ENCODE peak calls at places on chromosome 10, in seven cellular contexts. V is stimulated activated naive CD8-positive, alpha-beta T cell treated with anti-CD3 and anti-CD28 coated beads, Interleukin-15, amount 100 ng/mL, for 72 hours; C is Kasumi-1; X is activated T-helper 1 cell treated with Interleukin-2 at 50 U/mL for 16 hours; H is T-cell; W is psoas muscle; K is HT-29. U is an unnamed sample.

GRCh38 chr10:21318768-21319167 is 206.7 kb downstream of the SKIDA1 start:
- DNase-seq in K (peak), V (no peak), H (no peak), C (no peak), W (no peak), X (no peak), U (peak)

GRCh38 chr10:69182005-69182404 is 2.0 kb downstream of the SUPV3L1 start:
- DNase-seq in W (no peak), X (no peak), K (no peak), C (no peak), H (no peak), V (no peak), U (no peak)

GRCh38 chr10:79547973-79548372 is 12.2 kb downstream of the SFTPA2 start:
- DNase-seq in X (no peak), C (no peak), V (no peak), W (no peak), H (no peak), K (no peak), U (peak)

GRCh38 chr10:133089461-133089800 is 1.7 kb downstream of the ADGRA1 start:
- DNase-seq in V (no peak), H (no peak), C (no peak), X (no peak), K (no peak), W (no peak), U (no peak)

GRCh38 chr10:103850572-103850895 is 4.8 kb downstream of the SH3PXD2A start:
- DNase-seq in K (no peak), V (no peak), C (peak), H (no peak), X (no peak), W (no peak), U (no peak)

GRCh38 chr10:11407939-11408338 is 203.5 kb downstream of the USP6NL start:
- DNase-seq in K (no peak), W (no peak), C (no peak), H (no peak), V (no peak), X (no peak), U (no peak)

GRCh38 chr10:83373659-83374058 is 765.6 kb upstream of the GHITM start:
- DNase-seq in K (peak), V (no peak), H (no peak), X (no peak), W (no peak), C (peak), U (peak)

GRCh38 chr10:73867871-73868631 is 6.3 kb downstream of the CAMK2G start:
- DNase-seq in K (no peak), C (no peak), V (no peak), X (no peak), W (no peak), H (no peak), U (no peak)

GRCh38 chr10:52466464-52466863 is 152.4 kb downstream of the DKK1 start:
- DNase-seq in K (no peak), X (no peak), H (no peak), C (peak), V (no peak), W (no peak), U (no peak)

GRCh38 chr10:113957013-113957412 is 86.7 kb upstream of the ADRB1 start:
- DNase-seq in C (no peak), V (no peak), W (no peak), X (no peak), K (peak), H (no peak), U (no peak)